ENCODE peak calls at places on chromosomes 16 and 17, in nine cellular contexts. U, X, K, Z, V, B, T, S and Y are unnamed samples.

GRCh38 chr17:66191607-66192377 is at the start of gene CEP112:
- DNase-seq in U (peak), X (peak), K (peak), Z (peak), V (peak), B (peak), T (peak), S (peak), Y (peak)

GRCh38 chr17:39002991-39003715 is 36.0 kb upstream of the FBXO47 start:
- DNase-seq in U (peak), X (no peak), K (no peak), Z (no peak), V (no peak), B (peak), T (no peak), S (no peak), Y (peak)

GRCh38 chr16:72924918-72925630 is 122.9 kb downstream of the ZFHX3 start:
- DNase-seq in U (no peak), X (no peak), K (no peak), Z (no peak), V (no peak), B (no peak), T (no peak), S (no peak), Y (no peak)

GRCh38 chr16:84600343-84601229 is 17.3 kb downstream of the COTL1 start:
- DNase-seq in U (no peak), X (no peak), K (no peak), Z (no peak), V (no peak), B (no peak), T (no peak), S (no peak), Y (no peak)

GRCh38 chr17:60592750-60593149 is 7.2 kb upstream of the PPM1D start:
- DNase-seq in U (no peak), X (no peak), K (no peak), Z (no peak), V (no peak), B (no peak), T (no peak), S (no peak), Y (no peak)

GRCh38 chr17:36885161-36885735 is 52.0 kb upstream of the LHX1 start:
- DNase-seq in U (no peak), X (no peak), K (no peak), Z (no peak), V (no peak), B (no peak), T (no peak), S (no peak), Y (no peak)

GRCh38 chr16:29694384-29695195 is 15.6 kb downstream of the QPRT start:
- DNase-seq in U (no peak), X (no peak), K (peak), Z (no peak), V (no peak), B (no peak), T (no peak), S (no peak), Y (no peak)

GRCh38 chr16:25121824-25122600 is 10.5 kb downstream of the LCMT1 start:
- DNase-seq in U (no peak), X (no peak), K (no peak), Z (no peak), V (no peak), B (no peak), T (no peak), S (no peak), Y (no peak)

GRCh38 chr16:75566889-75567255 is 693 bp downstream of the GABARAPL2 start:
- DNase-seq in U (peak), X (peak), K (no peak), Z (no peak), V (peak), B (no peak), T (no peak), S (no peak), Y (no peak)

GRCh38 chr17:39208136-39208535 is 8.1 kb downstream of the RPL19 start:
- DNase-seq in U (no peak), X (no peak), K (peak), Z (no peak), V (no peak), B (no peak), T (no peak), S (no peak), Y (no peak)

GRCh38 chr17:48910370-48910769 is 2.2 kb downstream of the UBE2Z start:
- DNase-seq in U (no peak), X (no peak), K (no peak), Z (no peak), V (peak), B (no peak), T (no peak), S (no peak), Y (no peak)

GRCh38 chr17:72665841-72666518 is 426.5 kb downstream of the SLC39A11 start:
- DNase-seq in U (no peak), X (no peak), K (no peak), Z (peak), V (no peak), B (no peak), T (no peak), S (peak), Y (no peak)

GRCh38 chr17:65029605-65030308 is 26.8 kb downstream of the GNA13 start:
- DNase-seq in U (no peak), X (no peak), K (no peak), Z (no peak), V (no peak), B (no peak), T (no peak), S (no peak), Y (no peak)

GRCh38 chr17:58308173-58308984 is 20.2 kb downstream of the TSPOAP1 start:
- DNase-seq in U (no peak), X (no peak), K (peak), Z (no peak), V (no peak), B (no peak), T (no peak), S (peak), Y (peak)

GRCh38 chr17:9942885-9943284 is 37.8 kb upstream of the RCVRN start:
- DNase-seq in U (no peak), X (no peak), K (no peak), Z (no peak), V (no peak), B (no peak), T (no peak), S (no peak), Y (no peak)

GRCh38 chr16:87207965-87208364 is 109.2 kb downstream of the C16orf95 start:
- DNase-seq in U (no peak), X (peak), K (no peak), Z (no peak), V (no peak), B (no peak), T (no peak), S (no peak), Y (no peak)

GRCh38 chr17:559699-560378 is 154.8 kb downstream of the VPS53 start:
- DNase-seq in U (no peak), X (peak), K (peak), Z (no peak), V (peak), B (no peak), T (peak), S (no peak), Y (no peak)